ENCODE peak calls at places on chromosomes 4 and X, in five cellular contexts. H, J, Y, K and F are unnamed samples.

GRCh38 chr4:94763500-94763899 is 5.7 kb downstream of the BMPR1B start:
- DNase-seq in H (no peak), J (no peak), Y (no peak), K (no peak), F (no peak)

GRCh38 chrX:11781734-11782370 is 23.8 kb downstream of the MSL3 start:
- DNase-seq in H (no peak), J (no peak), Y (no peak), K (no peak), F (no peak)

GRCh38 chr4:98470366-98470765 is 188.0 kb downstream of the TSPAN5 start:
- DNase-seq in H (no peak), J (no peak), Y (no peak), K (no peak), F (no peak)

GRCh38 chrX:39762266-39762841 is 335.4 kb downstream of the BCOR start:
- DNase-seq in H (no peak), J (no peak), Y (no peak), K (no peak), F (no peak)

GRCh38 chr4:1843852-1844251 is 12.1 kb downstream of the LETM1 start:
- DNase-seq in H (no peak), J (no peak), Y (no peak), K (no peak), F (no peak)

GRCh38 chr4:153257151-153257620 is 52.9 kb downstream of the TRIM2 start:
- DNase-seq in H (no peak), J (no peak), Y (peak), K (no peak), F (no peak)

GRCh38 chr4:75243570-75243969 is 270.6 kb downstream of the RCHY1 start:
- DNase-seq in H (no peak), J (no peak), Y (no peak), K (no peak), F (no peak)

GRCh38 chrX:115462406-115462805 is 98.6 kb upstream of the PLS3 start:
- DNase-seq in H (no peak), J (no peak), Y (no peak), K (no peak), F (no peak)

GRCh38 chr4:79898055-79898454 is 175.0 kb downstream of the ANTXR2 start:
- DNase-seq in H (no peak), J (no peak), Y (no peak), K (no peak), F (no peak)

GRCh38 chr4:26009502-26009901 is 95.5 kb downstream of the SMIM20 start:
- DNase-seq in H (no peak), J (no peak), Y (no peak), K (no peak), F (no peak)

GRCh38 chr4:103075435-103075893 is 1.1 kb downstream of the SLC9B2 start:
- DNase-seq in H (no peak), J (no peak), Y (no peak), K (no peak), F (no peak)

GRCh38 chr4:168815373-168816345 is 194.4 kb downstream of the CBR4 start:
- DNase-seq in H (no peak), J (no peak), Y (no peak), K (no peak), F (no peak)

GRCh38 chrX:16103625-16104024 is 19.7 kb upstream of the GRPR start:
- DNase-seq in H (no peak), J (no peak), Y (no peak), K (no peak), F (no peak)

GRCh38 chr4:161486454-161486853 is 677.3 kb downstream of the FSTL5 start:
- DNase-seq in H (no peak), J (no peak), Y (no peak), K (no peak), F (no peak)

GRCh38 chr4:184344899-184345572 is 127.4 kb upstream of the ENPP6 start:
- DNase-seq in H (peak), J (no peak), Y (no peak), K (no peak), F (no peak)

GRCh38 chrX:20863649-20864048 is 510.6 kb upstream of the CNKSR2 start:
- DNase-seq in H (no peak), J (no peak), Y (no peak), K (no peak), F (no peak)

GRCh38 chr4:44740201-44740600 is 13.8 kb upstream of the GNPDA2 start:
- DNase-seq in H (no peak), J (no peak), Y (no peak), K (no peak), F (no peak)

GRCh38 chr4:44736900-44737299 is 10.5 kb upstream of the GNPDA2 start:
- DNase-seq in H (no peak), J (no peak), Y (no peak), K (no peak), F (no peak)

GRCh38 chr4:44738615-44739014 is 12.3 kb upstream of the GNPDA2 start:
- DNase-seq in H (no peak), J (no peak), Y (no peak), K (no peak), F (no peak)
- TF ChIP-seq CTCF in H (no peak), J (peak), Y (peak), K (peak), F (no peak)

DNA sequence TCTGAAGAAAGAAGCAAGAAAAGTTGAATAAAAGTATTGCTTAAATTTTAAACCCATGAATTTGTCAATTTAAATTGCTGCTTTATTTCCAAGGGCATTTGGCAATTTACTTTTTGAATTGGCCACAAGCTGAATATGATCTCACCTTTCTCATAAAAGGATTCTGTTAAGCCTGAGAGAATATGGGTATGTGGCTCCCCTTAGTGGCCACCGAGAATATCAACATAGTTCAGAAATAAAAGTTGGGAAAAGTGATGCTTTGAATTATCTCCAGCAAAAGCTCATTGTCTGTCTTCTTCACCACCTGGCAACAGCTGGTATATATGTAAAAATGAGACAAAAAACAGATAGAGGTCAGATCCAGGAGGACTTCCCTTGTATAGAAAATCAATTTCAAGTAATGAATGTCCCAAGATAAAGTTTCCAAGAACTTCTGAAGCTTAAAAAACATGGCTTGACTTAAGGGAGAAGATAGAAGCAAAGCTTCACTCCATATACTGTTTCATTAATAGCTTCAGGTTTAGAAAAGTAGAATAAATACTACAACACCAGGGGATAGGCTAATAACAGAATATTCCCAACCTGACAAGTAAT is 290.7 kb upstream of the FAM241A start:
- DNase-seq in H (no peak), J (peak), Y (no peak), K (peak), F (no peak)
- TF ChIP-seq CTCF in H (no peak), J (peak), Y (peak), K (peak), F (peak)

GRCh38 chr4:125749354-125749753 is 434.6 kb downstream of the FAT4 start:
- DNase-seq in H (no peak), J (no peak), Y (no peak), K (no peak), F (no peak)

GRCh38 chr4:125750399-125750798 is 435.6 kb downstream of the FAT4 start:
- DNase-seq in H (no peak), J (no peak), Y (no peak), K (no peak), F (no peak)

GRCh38 chr4:125750827-125751466 is 436.2 kb downstream of the FAT4 start:
- DNase-seq in H (no peak), J (no peak), Y (no peak), K (no peak), F (no peak)
- TF ChIP-seq CTCF in H (no peak), J (peak), Y (peak), K (peak), F (no peak)

GRCh38 chrX:41868392-41868977 is 54.9 kb downstream of the CASK start:
- DNase-seq in H (no peak), J (no peak), Y (no peak), K (no peak), F (no peak)

GRCh38 chrX:41858161-41858775 is 65.1 kb downstream of the CASK start:
- DNase-seq in H (no peak), J (no peak), Y (no peak), K (no peak), F (no peak)

GRCh38 chrX:41857670-41858069 is 65.7 kb downstream of the CASK start:
- DNase-seq in H (no peak), J (no peak), Y (no peak), K (no peak), F (no peak)

GRCh38 chrX:41862562-41863184 is 60.7 kb downstream of the CASK start:
- DNase-seq in H (no peak), J (no peak), Y (no peak), K (no peak), F (no peak)

DNA sequence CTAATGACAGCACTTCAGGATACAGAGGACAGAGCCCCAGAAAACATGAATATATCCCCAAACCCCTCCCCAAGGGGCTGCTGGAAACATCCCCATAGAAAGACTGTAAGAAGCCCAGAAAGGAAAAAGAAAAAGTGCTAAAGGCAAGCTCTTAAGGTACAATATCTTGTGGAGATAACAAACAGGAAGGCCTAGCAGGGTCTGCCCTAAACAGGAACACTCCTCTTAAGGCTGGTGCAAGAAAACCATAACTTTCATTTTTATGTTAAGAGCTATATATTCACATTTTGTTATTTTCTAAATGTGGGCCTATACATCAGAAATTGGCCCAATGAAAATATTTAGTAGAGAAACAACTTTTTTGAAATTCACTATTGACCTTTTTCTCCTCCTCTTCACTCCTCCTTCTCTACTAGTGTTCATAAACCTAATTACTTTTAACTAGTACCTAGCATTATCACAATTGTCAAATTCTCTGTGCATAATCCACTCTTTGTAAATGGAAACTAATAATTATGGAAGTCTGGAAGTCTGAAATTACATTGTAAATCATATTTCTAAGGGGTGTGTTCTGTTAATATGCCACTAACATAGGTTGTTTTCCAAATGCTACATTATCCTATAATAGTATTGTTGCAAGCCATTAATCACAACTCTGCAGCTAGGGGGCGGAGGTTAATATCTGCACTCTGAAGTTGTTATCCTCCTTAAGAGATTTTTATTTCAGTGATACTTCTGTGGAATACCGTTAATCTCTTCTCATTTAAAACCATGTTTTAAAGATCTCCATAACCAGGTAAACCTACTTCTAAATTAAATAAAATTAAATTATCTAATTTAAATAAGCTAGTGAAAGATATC is 59.8 kb downstream of the CASK start:
- DNase-seq in H (no peak), J (no peak), Y (no peak), K (no peak), F (no peak)
- TF ChIP-seq CTCF in H (no peak), J (no peak), Y (peak), K (no peak), F (no peak)

GRCh38 chr4:54998991-54999390 is 126.4 kb downstream of the KDR start:
- DNase-seq in H (no peak), J (no peak), Y (no peak), K (no peak), F (no peak)
- TF ChIP-seq CTCF in H (no peak), J (peak), Y (peak), K (peak), F (no peak)

GRCh38 chr4:48944659-48945290 is 38.2 kb upstream of the OCIAD2 start:
- DNase-seq in H (no peak), J (no peak), Y (peak), K (no peak), F (no peak)
- TF ChIP-seq CTCF in H (no peak), J (peak), Y (peak), K (peak), F (peak)

GRCh38 chrX:69139516-69139915 is 25.7 kb downstream of the PJA1 start:
- DNase-seq in H (peak), J (no peak), Y (no peak), K (no peak), F (no peak)
- TF ChIP-seq CTCF in H (no peak), J (no peak), Y (no peak), K (no peak), F (no peak)

DNA sequence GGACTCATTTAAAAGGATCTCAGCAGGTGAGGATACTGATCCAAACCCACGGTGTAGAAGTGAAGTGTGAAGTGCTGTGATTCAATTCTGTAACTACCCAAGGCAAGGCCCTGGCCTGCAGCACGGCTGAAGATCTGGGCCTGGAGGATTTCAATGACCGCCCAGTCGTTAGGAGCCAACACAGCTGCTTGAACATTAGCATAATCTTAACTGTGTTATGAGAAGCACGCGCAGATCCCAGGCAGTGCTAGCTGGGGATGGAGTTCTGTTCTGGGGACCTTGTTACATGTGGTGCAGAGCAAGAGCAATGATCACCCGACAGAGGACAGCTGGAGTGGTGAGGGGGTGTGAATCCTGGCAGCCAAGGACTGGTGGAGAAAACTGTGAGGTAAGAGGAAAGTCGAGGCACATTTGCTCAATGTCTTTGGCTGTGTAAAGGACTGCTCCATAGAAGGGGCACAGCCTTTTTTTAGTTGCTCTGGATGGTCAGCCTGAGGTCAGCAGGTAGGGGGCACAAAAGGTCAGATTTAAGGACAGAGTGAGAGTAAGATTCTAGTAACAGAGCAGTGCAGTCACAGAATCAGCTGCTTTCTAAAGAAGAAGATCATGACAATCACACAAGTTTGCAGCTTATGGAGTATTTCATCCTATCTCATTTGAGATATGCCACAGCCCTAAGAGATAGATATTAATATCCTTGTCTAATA is 181.8 kb downstream of the DCLK2 start:
- DNase-seq in H (no peak), J (no peak), Y (no peak), K (no peak), F (no peak)
- TF ChIP-seq CTCF in H (no peak), J (no peak), Y (peak), K (no peak), F (no peak)